ENCODE peak calls at places on chromosomes 6 and 20, in five cellular contexts. K is pancreas, V is hepatocyte, N is nephron progenitor cell, D is A549. J is an unnamed sample.

GRCh38 chr6:169719117-169719516 is 5.2 kb downstream of the PHF10 start:
- DNase-seq in V (no peak), D (no peak), N (no peak), K (no peak), J (no peak)

GRCh38 chr6:110296151-110297028 is 61.8 kb downstream of the METTL24 start:
- DNase-seq in D (no peak), N (no peak), V (no peak), K (no peak), J (no peak)

GRCh38 chr6:56024931-56025330 is 149.5 kb upstream of the BMP5 start:
- DNase-seq in K (no peak), V (no peak), D (no peak), N (no peak), J (no peak)

GRCh38 chr6:1208876-1209275 is 103.0 kb upstream of the FOXQ1 start:
- DNase-seq in V (no peak), N (no peak), D (no peak), K (no peak), J (no peak)

GRCh38 chr6:52087498-52087999 is at the start of gene PKHD1:
- DNase-seq in N (no peak), V (peak), D (no peak), K (peak), J (no peak)

GRCh38 chr20:13492001-13492480 is 146.7 kb downstream of the TASP1 start:
- DNase-seq in D (peak), V (peak), K (no peak), N (peak), J (peak)

GRCh38 chr20:19935842-19936241 is 81.3 kb upstream of the NAA20 start:
- DNase-seq in K (peak), D (no peak), N (peak), V (peak), J (no peak)

GRCh38 chr6:452301-453067 is 60.9 kb downstream of the IRF4 start:
- DNase-seq in N (no peak), K (no peak), D (no peak), V (no peak), J (no peak)

GRCh38 chr6:22455378-22455777 is 114.0 kb upstream of the HDGFL1 start:
- DNase-seq in N (no peak), K (no peak), V (no peak), D (no peak), J (no peak)

GRCh38 chr6:150876598-150876997 is 11.1 kb downstream of the MTHFD1L start:
- DNase-seq in K (peak), D (no peak), N (no peak), V (no peak), J (no peak)
- TF ChIP-seq CTCF in K (no peak), D (no peak), N (no peak), V (no peak), J (no peak)

GRCh38 chr6:75273009-75273408 is 11.6 kb downstream of the TMEM30A start:
- DNase-seq in V (no peak), N (no peak), D (no peak), K (no peak), J (no peak)
- TF ChIP-seq CTCF in V (no peak), N (no peak), D (no peak), K (no peak), J (no peak)

GRCh38 chr20:39886650-39887190 is 802.3 kb downstream of the MAFB start:
- DNase-seq in V (no peak), K (peak), D (no peak), N (no peak), J (no peak)

GRCh38 chr20:39880890-39881289 is 808.1 kb downstream of the MAFB start:
- DNase-seq in V (no peak), D (peak), N (no peak), K (no peak), J (no peak)

GRCh38 chr20:39890697-39891096 is 798.3 kb downstream of the MAFB start:
- DNase-seq in N (no peak), D (no peak), V (no peak), K (no peak), J (no peak)

GRCh38 chr20:39888310-39888709 is 800.7 kb downstream of the MAFB start:
- DNase-seq in K (no peak), V (no peak), D (no peak), N (no peak), J (no peak)

DNA sequence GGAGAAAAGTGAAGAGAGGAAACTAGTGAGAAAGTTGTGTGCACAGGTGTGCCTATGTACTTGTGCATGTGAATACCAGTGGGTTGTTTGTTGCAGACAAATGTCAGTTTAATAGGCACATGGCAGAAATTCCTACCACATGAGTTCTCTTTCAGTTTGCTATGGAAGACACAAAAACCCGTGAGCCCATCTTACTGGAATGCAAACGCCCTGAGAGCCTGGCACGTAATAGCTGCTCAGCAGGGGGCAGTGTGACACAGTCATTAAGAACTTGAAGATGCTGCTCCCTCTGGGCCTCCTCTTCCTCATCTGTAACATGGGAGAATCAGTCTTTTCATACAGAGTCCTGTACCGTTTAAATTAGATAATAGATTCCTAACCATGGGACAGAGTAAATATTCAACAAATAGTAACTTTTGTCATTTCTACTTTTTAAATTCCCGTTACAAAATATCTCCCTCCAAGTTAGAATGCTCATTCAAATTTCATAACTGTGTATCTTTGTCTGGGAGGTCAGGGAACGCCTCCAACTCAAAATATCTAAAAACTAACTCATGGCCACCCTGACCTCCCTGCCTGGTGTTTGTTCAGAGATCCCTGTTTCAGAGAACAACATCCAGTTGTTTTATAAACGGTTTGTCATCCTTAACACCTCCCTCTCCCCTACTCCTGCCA is 802.9 kb downstream of the MAFB start:
- DNase-seq in N (peak), D (peak), K (peak), V (peak), J (peak)
- TF ChIP-seq CTCF in N (peak), D (no peak), K (peak), V (peak), J (peak)

DNA sequence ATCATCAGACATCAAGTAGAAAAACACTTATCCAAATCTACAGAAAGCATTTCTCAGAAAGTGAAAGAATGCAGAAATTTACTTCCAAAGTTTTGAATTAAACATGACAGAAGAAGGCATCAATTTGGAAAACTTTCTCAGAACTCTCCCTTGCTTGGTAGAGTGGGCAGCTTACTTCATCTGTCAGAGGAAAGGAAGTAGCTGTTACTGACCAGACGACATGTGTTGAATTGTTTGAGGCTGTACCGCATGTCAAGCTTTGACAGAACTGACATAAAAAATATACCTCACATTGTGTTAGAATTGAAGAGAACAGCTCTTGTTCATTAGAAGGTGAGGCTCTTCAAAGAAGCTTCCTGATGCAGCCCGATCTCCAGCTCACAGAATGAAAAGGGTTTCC is 190.6 kb downstream of the PLCB1 start:
- DNase-seq in N (no peak), K (no peak), D (no peak), V (no peak), J (no peak)
- TF ChIP-seq CTCF in N (no peak), K (no peak), D (no peak), V (no peak), J (no peak)

DNA sequence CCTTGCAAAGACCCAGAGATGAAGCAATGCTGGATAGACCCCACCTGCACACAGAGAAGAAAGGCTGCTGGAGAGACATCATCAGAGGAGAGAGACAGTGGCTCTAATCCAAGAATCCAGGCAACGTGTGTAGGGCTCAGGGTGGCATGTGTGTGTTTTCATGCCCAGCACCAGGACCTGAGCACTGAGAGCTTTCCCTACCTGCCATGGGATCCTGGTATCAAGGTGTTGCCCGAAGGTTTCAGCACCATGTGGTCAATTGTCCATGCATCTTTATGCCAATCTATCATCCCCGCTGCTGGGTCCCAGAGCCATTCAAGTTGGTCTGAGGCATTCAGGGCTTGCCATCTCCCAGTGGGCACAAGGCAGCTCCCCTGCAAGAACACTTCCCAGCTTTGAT is 7.5 kb upstream of the CD93 start:
- DNase-seq in N (no peak), D (no peak), V (no peak), K (no peak), J (no peak)
- TF ChIP-seq CTCF in N (no peak), D (no peak), V (no peak), K (no peak), J (no peak)

DNA sequence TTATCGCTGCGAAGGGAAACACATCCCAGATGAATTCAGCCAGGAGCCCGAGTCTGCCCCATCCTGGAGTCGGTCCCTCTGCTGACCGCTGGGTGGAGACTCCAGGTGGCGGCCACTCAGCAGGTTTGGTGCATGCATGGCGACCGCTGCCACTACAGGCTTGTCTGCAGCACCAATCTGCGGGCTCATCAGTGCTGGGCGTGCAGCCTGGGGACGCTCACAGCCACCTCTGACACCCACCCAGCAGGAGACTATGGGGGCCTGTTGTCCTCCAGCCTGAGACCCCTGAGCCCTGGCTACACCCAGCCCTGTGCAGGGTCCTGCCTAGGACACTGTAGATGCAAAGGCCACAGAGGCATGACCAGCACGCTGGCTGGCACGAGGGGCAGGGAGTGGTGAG is 40.5 kb upstream of the GATA5 start:
- DNase-seq in D (peak), K (no peak), N (no peak), V (no peak), J (no peak)
- TF ChIP-seq CTCF in D (peak), K (no peak), N (peak), V (peak), J (no peak)

DNA sequence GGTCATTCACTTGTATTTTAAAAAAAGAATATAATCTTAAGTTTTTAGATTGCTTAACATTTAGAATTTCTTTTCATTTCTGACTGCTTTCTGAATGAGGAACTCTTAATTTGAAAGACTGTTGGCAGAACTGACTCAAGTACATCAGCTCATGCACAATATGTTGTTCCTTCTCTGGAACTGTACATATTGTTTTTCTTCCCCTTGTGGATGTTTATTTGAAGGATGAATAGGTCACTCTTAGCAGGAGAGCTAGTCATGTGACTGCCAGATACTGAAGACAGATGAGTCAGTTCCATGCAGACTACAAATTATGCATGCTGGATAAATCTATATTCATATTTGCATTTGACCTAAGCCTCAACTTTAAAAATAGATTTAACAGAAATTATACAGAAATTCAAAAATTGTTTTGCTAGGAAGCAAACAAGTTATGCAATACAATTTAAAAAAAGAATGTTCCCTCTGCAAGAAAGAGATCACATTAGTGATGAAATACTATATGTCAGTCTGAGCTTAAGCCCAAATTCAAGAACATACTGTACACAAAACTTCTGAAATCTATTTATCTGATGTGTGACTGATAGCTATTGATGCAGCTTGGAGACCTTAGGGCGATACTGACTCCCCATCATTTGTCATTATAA is 1274.9 kb upstream of the GJE1 start:
- DNase-seq in K (no peak), V (peak), D (peak), N (no peak), J (peak)
- TF ChIP-seq CTCF in K (no peak), V (no peak), D (no peak), N (no peak), J (no peak)

GRCh38 chr6:20789162-20789561 is 254.9 kb downstream of the CDKAL1 start:
- DNase-seq in V (peak), D (peak), N (no peak), K (no peak), J (peak)
- TF ChIP-seq CTCF in V (peak), D (peak), N (no peak), K (no peak), J (peak)

J was measured in AG09319.